ENCODE peak calls at places on chromosomes 2 and 18, in ten cellular contexts. One of them, this sample, is unnamed.
A peak's percentile ranks its signal among the peaks of the same experiment; 100 is the strongest.

GRCh38 chr2:196718796-196719564 is 79.5 kb downstream of the CCDC150 start:
- DNase-seq in brain microvascular endothelial cell: peak; percentile 48
- DNase-seq in upper lobe of right lung: no peak
- DNase-seq in transverse colon: no peak
- DNase-seq in Peyer's patch: no peak
- DNase-seq in tibial nerve: peak; percentile 19
- DNase-seq in H1: peak; percentile 45
- DNase-seq in left lung: no peak
- DNase-seq in GM06990: no peak
- DNase-seq in astrocyte: peak; percentile 70
- DNase-seq in this sample: no peak

GRCh38 chr18:13629841-13630747 is 96.3 kb downstream of the FAM210A start:
- DNase-seq in transverse colon: peak; percentile 49
- DNase-seq in GM06990: no peak
- DNase-seq in left lung: no peak
- DNase-seq in tibial nerve: peak; percentile 63
- DNase-seq in astrocyte: peak; percentile 10
- DNase-seq in brain microvascular endothelial cell: peak; percentile 62
- DNase-seq in Peyer's patch: peak; percentile 44
- DNase-seq in H1: no peak
- DNase-seq in upper lobe of right lung: no peak
- DNase-seq in this sample: no peak

GRCh38 chr2:216648105-216648504 is 14.9 kb downstream of the IGFBP2 start:
- DNase-seq in Peyer's patch: no peak
- DNase-seq in brain microvascular endothelial cell: no peak
- DNase-seq in tibial nerve: no peak
- DNase-seq in GM06990: no peak
- DNase-seq in astrocyte: peak; percentile 73
- DNase-seq in transverse colon: no peak
- DNase-seq in upper lobe of right lung: no peak
- DNase-seq in left lung: no peak
- DNase-seq in H1: no peak
- DNase-seq in this sample: no peak

GRCh38 chr2:58870704-58871103 is 629.6 kb upstream of the FANCL start:
- DNase-seq in Peyer's patch: no peak
- DNase-seq in upper lobe of right lung: no peak
- DNase-seq in left lung: no peak
- DNase-seq in tibial nerve: no peak
- DNase-seq in transverse colon: no peak
- DNase-seq in astrocyte: no peak
- DNase-seq in H1: no peak
- DNase-seq in GM06990: peak; percentile 11
- DNase-seq in brain microvascular endothelial cell: peak; percentile 4
- DNase-seq in this sample: no peak

GRCh38 chr2:28355521-28356094 is 37.0 kb upstream of the FOSL2 start:
- DNase-seq in tibial nerve: peak; percentile 61
- DNase-seq in left lung: peak; percentile 52
- DNase-seq in upper lobe of right lung: peak; percentile 69
- DNase-seq in transverse colon: no peak
- DNase-seq in H1: no peak
- DNase-seq in Peyer's patch: no peak
- DNase-seq in astrocyte: no peak
- DNase-seq in GM06990: no peak
- DNase-seq in brain microvascular endothelial cell: no peak
- DNase-seq in this sample: no peak

GRCh38 chr2:53511549-53511948 is 256.1 kb upstream of the CHAC2 start:
- DNase-seq in GM06990: no peak
- DNase-seq in H1: no peak
- DNase-seq in left lung: no peak
- DNase-seq in upper lobe of right lung: no peak
- DNase-seq in astrocyte: no peak
- DNase-seq in tibial nerve: no peak
- DNase-seq in transverse colon: no peak
- DNase-seq in Peyer's patch: no peak
- DNase-seq in brain microvascular endothelial cell: no peak
- DNase-seq in this sample: peak; percentile 22

GRCh38 chr2:149188291-149188690 is 142.1 kb upstream of the LYPD6 start:
- DNase-seq in brain microvascular endothelial cell: no peak
- DNase-seq in GM06990: no peak
- DNase-seq in left lung: no peak
- DNase-seq in H1: no peak
- DNase-seq in upper lobe of right lung: no peak
- DNase-seq in Peyer's patch: no peak
- DNase-seq in transverse colon: no peak
- DNase-seq in astrocyte: no peak
- DNase-seq in tibial nerve: no peak
- DNase-seq in this sample: no peak

GRCh38 chr2:25988134-25988533 is 5.8 kb upstream of the KIF3C start:
- DNase-seq in brain microvascular endothelial cell: no peak
- DNase-seq in upper lobe of right lung: no peak
- DNase-seq in H1: no peak
- DNase-seq in Peyer's patch: no peak
- DNase-seq in left lung: no peak
- DNase-seq in tibial nerve: no peak
- DNase-seq in GM06990: no peak
- DNase-seq in transverse colon: no peak
- DNase-seq in astrocyte: no peak
- DNase-seq in this sample: no peak

GRCh38 chr2:12213222-12213621 is 466.8 kb downstream of the LPIN1 start:
- DNase-seq in upper lobe of right lung: no peak
- DNase-seq in transverse colon: no peak
- DNase-seq in GM06990: no peak
- DNase-seq in left lung: no peak
- DNase-seq in tibial nerve: no peak
- DNase-seq in Peyer's patch: no peak
- DNase-seq in H1: no peak
- DNase-seq in astrocyte: peak; percentile 19
- DNase-seq in brain microvascular endothelial cell: no peak
- DNase-seq in this sample: no peak

GRCh38 chr18:21991081-21991534 is 178.3 kb upstream of the GATA6 start:
- DNase-seq in astrocyte: peak; percentile 10
- DNase-seq in tibial nerve: no peak
- DNase-seq in left lung: no peak
- DNase-seq in transverse colon: no peak
- DNase-seq in upper lobe of right lung: no peak
- DNase-seq in Peyer's patch: no peak
- DNase-seq in H1: no peak
- DNase-seq in GM06990: no peak
- DNase-seq in brain microvascular endothelial cell: no peak
- DNase-seq in this sample: no peak

GRCh38 chr2:179106342-179107178 is 56.6 kb upstream of the CCDC141 start:
- DNase-seq in brain microvascular endothelial cell: peak; percentile 94
- DNase-seq in transverse colon: no peak
- DNase-seq in astrocyte: peak; percentile 95
- DNase-seq in left lung: no peak
- DNase-seq in GM06990: peak; percentile 43
- DNase-seq in upper lobe of right lung: no peak
- DNase-seq in tibial nerve: peak; percentile 61
- DNase-seq in H1: no peak
- DNase-seq in Peyer's patch: no peak
- DNase-seq in this sample: no peak

GRCh38 chr2:5560981-5561380 is 131.2 kb upstream of the SOX11 start:
- DNase-seq in astrocyte: peak; percentile 92
- DNase-seq in tibial nerve: peak; percentile 36
- DNase-seq in left lung: no peak
- DNase-seq in H1: no peak
- DNase-seq in GM06990: no peak
- DNase-seq in Peyer's patch: no peak
- DNase-seq in upper lobe of right lung: no peak
- DNase-seq in transverse colon: no peak
- DNase-seq in brain microvascular endothelial cell: peak; percentile 88
- DNase-seq in this sample: no peak

GRCh38 chr18:10705291-10705690 is 179.5 kb downstream of the NAPG start:
- DNase-seq in astrocyte: no peak
- DNase-seq in Peyer's patch: no peak
- DNase-seq in left lung: no peak
- DNase-seq in tibial nerve: no peak
- DNase-seq in H1: no peak
- DNase-seq in brain microvascular endothelial cell: no peak
- DNase-seq in upper lobe of right lung: no peak
- DNase-seq in GM06990: no peak
- DNase-seq in transverse colon: no peak
- DNase-seq in this sample: no peak

GRCh38 chr2:15159206-15159605 is 401.9 kb downstream of the NBAS start:
- DNase-seq in astrocyte: no peak
- DNase-seq in brain microvascular endothelial cell: no peak
- DNase-seq in Peyer's patch: no peak
- DNase-seq in upper lobe of right lung: no peak
- DNase-seq in GM06990: no peak
- DNase-seq in transverse colon: no peak
- DNase-seq in left lung: no peak
- DNase-seq in tibial nerve: no peak
- DNase-seq in H1: no peak
- DNase-seq in this sample: no peak

GRCh38 chr2:191927319-191927867 is 80.5 kb upstream of the CAVIN2 start:
- DNase-seq in GM06990: no peak
- DNase-seq in left lung: peak; percentile 76
- DNase-seq in brain microvascular endothelial cell: peak; percentile 92
- DNase-seq in H1: no peak
- DNase-seq in Peyer's patch: no peak
- DNase-seq in tibial nerve: peak; percentile 75
- DNase-seq in transverse colon: peak; percentile 56
- DNase-seq in upper lobe of right lung: no peak
- DNase-seq in astrocyte: peak; percentile 98
- DNase-seq in this sample: no peak

GRCh38 chr2:122191331-122191730 is 435.9 kb downstream of the TSN start:
- DNase-seq in astrocyte: no peak
- DNase-seq in left lung: no peak
- DNase-seq in Peyer's patch: no peak
- DNase-seq in transverse colon: no peak
- DNase-seq in H1: peak; percentile 63
- DNase-seq in brain microvascular endothelial cell: peak; percentile 7
- DNase-seq in GM06990: no peak
- DNase-seq in tibial nerve: no peak
- DNase-seq in upper lobe of right lung: no peak
- DNase-seq in this sample: no peak

GRCh38 chr2:122180972-122181371 is 425.5 kb downstream of the TSN start:
- DNase-seq in brain microvascular endothelial cell: no peak
- DNase-seq in GM06990: no peak
- DNase-seq in H1: no peak
- DNase-seq in tibial nerve: no peak
- DNase-seq in transverse colon: no peak
- DNase-seq in upper lobe of right lung: no peak
- DNase-seq in Peyer's patch: no peak
- DNase-seq in left lung: no peak
- DNase-seq in astrocyte: no peak
- DNase-seq in this sample: no peak

GRCh38 chr2:122182631-122183030 is 427.2 kb downstream of the TSN start:
- DNase-seq in tibial nerve: no peak
- DNase-seq in brain microvascular endothelial cell: no peak
- DNase-seq in Peyer's patch: no peak
- DNase-seq in astrocyte: no peak
- DNase-seq in H1: no peak
- DNase-seq in left lung: no peak
- DNase-seq in GM06990: no peak
- DNase-seq in upper lobe of right lung: no peak
- DNase-seq in transverse colon: no peak
- DNase-seq in this sample: no peak

GRCh38 chr2:122183890-122184289 is 428.4 kb downstream of the TSN start:
- DNase-seq in upper lobe of right lung: no peak
- DNase-seq in GM06990: no peak
- DNase-seq in left lung: no peak
- DNase-seq in tibial nerve: no peak
- DNase-seq in astrocyte: no peak
- DNase-seq in H1: no peak
- DNase-seq in transverse colon: no peak
- DNase-seq in Peyer's patch: no peak
- DNase-seq in brain microvascular endothelial cell: no peak
- DNase-seq in this sample: no peak

GRCh38 chr2:122186761-122187222 is 431.3 kb downstream of the TSN start:
- DNase-seq in astrocyte: no peak
- DNase-seq in tibial nerve: no peak
- DNase-seq in transverse colon: no peak
- DNase-seq in left lung: no peak
- DNase-seq in H1: no peak
- DNase-seq in Peyer's patch: no peak
- DNase-seq in brain microvascular endothelial cell: no peak
- DNase-seq in GM06990: no peak
- DNase-seq in upper lobe of right lung: no peak
- DNase-seq in this sample: no peak
- H3K4me3 ChIP-seq in astrocyte: no peak overlapping the region
- H3K4me3 ChIP-seq in tibial nerve: no peak overlapping the region
- H3K4me3 ChIP-seq in transverse colon: no peak overlapping the region
- H3K4me3 ChIP-seq in left lung: no peak overlapping the region
- H3K4me3 ChIP-seq in H1: no peak overlapping the region
- H3K4me3 ChIP-seq in Peyer's patch: no peak overlapping the region
- H3K4me3 ChIP-seq in brain microvascular endothelial cell: no peak overlapping the region
- H3K4me3 ChIP-seq in GM06990: no peak overlapping the region
- H3K4me3 ChIP-seq in upper lobe of right lung: no peak overlapping the region
- H3K4me3 ChIP-seq in this sample: no peak overlapping the region

GRCh38 chr2:219368690-219369108 is 19.0 kb downstream of the DNPEP start:
- DNase-seq in GM06990: no peak
- DNase-seq in transverse colon: no peak
- DNase-seq in brain microvascular endothelial cell: peak; percentile 72
- DNase-seq in tibial nerve: no peak
- DNase-seq in astrocyte: peak; percentile 95
- DNase-seq in upper lobe of right lung: no peak
- DNase-seq in Peyer's patch: no peak
- DNase-seq in H1: no peak
- DNase-seq in left lung: no peak
- DNase-seq in this sample: no peak
- H3K4me3 ChIP-seq in GM06990: no peak overlapping the region
- H3K4me3 ChIP-seq in transverse colon: no peak overlapping the region
- H3K4me3 ChIP-seq in brain microvascular endothelial cell: no peak overlapping the region
- H3K4me3 ChIP-seq in tibial nerve: peak overlapping the region; percentile 10
- H3K4me3 ChIP-seq in astrocyte: no peak overlapping the region
- H3K4me3 ChIP-seq in upper lobe of right lung: no peak overlapping the region
- H3K4me3 ChIP-seq in Peyer's patch: no peak overlapping the region
- H3K4me3 ChIP-seq in H1: no peak overlapping the region
- H3K4me3 ChIP-seq in left lung: no peak overlapping the region
- H3K4me3 ChIP-seq in this sample: no peak overlapping the region

DNA sequence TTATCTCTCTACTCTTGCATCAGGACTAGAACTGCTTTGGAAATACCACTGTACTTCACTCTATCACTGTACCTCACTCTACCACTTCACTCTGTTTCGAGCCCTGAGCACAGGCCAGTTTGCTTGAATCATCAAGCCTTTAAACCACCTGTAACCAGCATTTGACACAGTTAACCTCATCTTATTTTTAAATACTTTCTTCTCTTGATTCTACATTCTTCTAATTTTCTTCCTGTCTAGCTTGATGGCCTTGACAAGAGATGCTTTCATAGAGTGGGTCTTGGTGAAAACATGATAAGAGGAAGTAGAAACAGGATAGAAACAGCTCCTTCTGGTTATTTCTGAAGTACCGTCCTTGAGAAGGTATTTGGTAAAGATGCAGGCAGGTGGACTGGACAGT is 78.1 kb downstream of the SPIRE1 start:
- DNase-seq in left lung: no peak
- DNase-seq in upper lobe of right lung: no peak
- DNase-seq in Peyer's patch: no peak
- DNase-seq in H1: no peak
- DNase-seq in brain microvascular endothelial cell: no peak
- DNase-seq in transverse colon: no peak
- DNase-seq in tibial nerve: no peak
- DNase-seq in astrocyte: no peak
- DNase-seq in GM06990: peak; percentile 9
- DNase-seq in this sample: no peak
- H3K4me3 ChIP-seq in left lung: no peak overlapping the region
- H3K4me3 ChIP-seq in upper lobe of right lung: no peak overlapping the region
- H3K4me3 ChIP-seq in Peyer's patch: no peak overlapping the region
- H3K4me3 ChIP-seq in H1: no peak overlapping the region
- H3K4me3 ChIP-seq in brain microvascular endothelial cell: no peak overlapping the region
- H3K4me3 ChIP-seq in transverse colon: no peak overlapping the region
- H3K4me3 ChIP-seq in tibial nerve: no peak overlapping the region
- H3K4me3 ChIP-seq in astrocyte: no peak overlapping the region
- H3K4me3 ChIP-seq in GM06990: no peak overlapping the region
- H3K4me3 ChIP-seq in this sample: no peak overlapping the region

GRCh38 chr2:33457588-33458247 is 18.7 kb upstream of the RASGRP3 start:
- DNase-seq in astrocyte: peak; percentile 28
- DNase-seq in tibial nerve: no peak
- DNase-seq in upper lobe of right lung: no peak
- DNase-seq in Peyer's patch: no peak
- DNase-seq in left lung: peak; percentile 64
- DNase-seq in transverse colon: no peak
- DNase-seq in brain microvascular endothelial cell: peak; percentile 9
- DNase-seq in GM06990: no peak
- DNase-seq in H1: no peak
- DNase-seq in this sample: no peak
- H3K4me3 ChIP-seq in astrocyte: no peak overlapping the region
- H3K4me3 ChIP-seq in tibial nerve: no peak overlapping the region
- H3K4me3 ChIP-seq in upper lobe of right lung: no peak overlapping the region
- H3K4me3 ChIP-seq in Peyer's patch: no peak overlapping the region
- H3K4me3 ChIP-seq in left lung: no peak overlapping the region
- H3K4me3 ChIP-seq in transverse colon: no peak overlapping the region
- H3K4me3 ChIP-seq in brain microvascular endothelial cell: no peak overlapping the region
- H3K4me3 ChIP-seq in GM06990: no peak overlapping the region
- H3K4me3 ChIP-seq in H1: no peak overlapping the region
- H3K4me3 ChIP-seq in this sample: no peak overlapping the region

This sample was measured in vagina.